ENCODE peak calls at places on chromosomes 1 and 21, in four cellular contexts. X is WERI-Rb-1, K is HL-60, Y is progenitor cell of endocrine pancreas. J is an unnamed sample.

GRCh38 chr1:246035060-246035531 is 472.0 kb downstream of the SMYD3 start:
- DNase-seq in X (no peak), K (no peak), Y (no peak), J (no peak)

GRCh38 chr1:200153277-200154055 is 126.0 kb downstream of the NR5A2 start:
- DNase-seq in X (no peak), K (no peak), Y (no peak), J (no peak)

GRCh38 chr1:26541816-26542711 is 12.5 kb downstream of the RPS6KA1 start:
- DNase-seq in X (peak), K (peak), Y (no peak), J (no peak)

GRCh38 chr1:152186556-152187285 is 27.7 kb upstream of the RPTN start:
- DNase-seq in X (no peak), K (no peak), Y (no peak), J (no peak)

GRCh38 chr21:45957986-45958610 is 23.5 kb upstream of the COL6A1 start:
- DNase-seq in K (no peak), X (no peak), Y (no peak), J (no peak)

GRCh38 chr1:228210076-228210651 is 2.3 kb downstream of the OBSCN start:
- DNase-seq in Y (no peak), K (no peak), X (peak), J (peak)

GRCh38 chr1:204044448-204044847 is 28.5 kb upstream of the SOX13 start:
- DNase-seq in K (no peak), Y (no peak), X (no peak), J (no peak)

GRCh38 chr1:226654046-226654445 is 85.0 kb downstream of the ITPKB start:
- DNase-seq in K (no peak), Y (no peak), X (no peak), J (no peak)

GRCh38 chr1:179953974-179954493 is 576 bp upstream of the CEP350 start:
- DNase-seq in X (peak), K (peak), Y (no peak), J (no peak)

DNA sequence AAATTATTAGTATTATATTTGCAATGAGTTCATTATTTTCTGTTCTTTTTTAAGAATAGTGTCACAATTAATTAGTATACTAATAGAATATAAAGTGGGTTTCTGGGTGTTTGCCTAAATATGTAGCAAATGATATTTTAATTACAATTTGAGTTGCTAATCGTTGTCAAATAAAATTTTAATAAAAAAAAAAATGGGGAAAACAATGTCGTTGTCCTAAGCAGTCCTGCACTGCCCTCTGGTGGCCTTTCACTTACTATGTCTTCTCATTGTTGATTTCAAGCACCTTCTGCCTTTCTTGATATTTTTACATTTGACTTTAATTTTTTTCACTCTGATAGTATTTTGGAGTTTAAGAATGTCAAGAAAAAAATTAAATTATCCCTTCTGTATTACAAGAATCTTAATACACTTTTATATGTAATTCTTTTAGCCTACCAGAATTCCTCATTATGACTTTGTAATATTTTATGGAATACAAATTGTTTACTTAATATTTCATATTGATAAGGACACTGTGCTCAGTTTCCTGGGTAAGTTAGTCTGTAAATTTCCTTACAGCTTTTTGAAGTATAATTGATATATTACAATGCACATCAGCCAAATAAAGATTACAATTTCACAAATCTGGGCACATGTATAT is 104.5 kb upstream of the FMN2 start:
- DNase-seq in Y (no peak), X (peak), K (peak), J (no peak)
- TF ChIP-seq CTCF in Y (peak), X (peak), K (no peak), J (peak)

DNA sequence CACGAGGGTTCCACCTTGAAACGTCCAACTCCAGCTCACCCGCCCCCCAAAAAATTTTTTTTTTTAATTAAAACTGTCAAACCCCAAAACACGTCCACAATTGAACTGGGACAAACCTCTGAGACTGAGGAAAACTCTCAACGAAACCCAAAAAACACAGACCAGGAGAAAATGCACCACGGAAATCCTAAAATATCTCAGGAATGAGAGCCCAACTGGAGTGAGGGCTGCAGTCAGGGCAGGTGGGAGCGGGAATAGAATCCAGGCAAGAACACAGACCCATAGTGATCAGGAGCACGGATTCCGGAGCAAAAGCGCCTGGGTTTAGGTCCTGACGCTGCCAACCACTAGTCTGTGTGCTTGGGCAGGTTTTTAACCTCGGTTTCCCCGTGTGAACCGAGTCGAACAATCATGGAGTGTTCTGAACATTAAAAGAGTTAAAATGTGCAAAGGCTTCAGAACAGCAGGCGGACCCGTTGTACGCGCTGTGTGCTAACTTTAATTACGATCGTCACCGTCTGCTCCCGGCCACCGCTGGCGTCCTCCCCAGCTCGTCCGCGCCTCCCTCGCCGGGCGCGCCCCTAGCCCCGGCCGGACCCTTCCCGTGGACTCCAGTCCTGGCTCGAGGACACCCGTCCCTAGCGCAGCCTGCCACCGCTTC is 624 bp downstream of the ARHGAP29 start:
- DNase-seq in K (no peak), Y (no peak), X (peak), J (no peak)
- TF ChIP-seq CTCF in K (no peak), Y (peak), X (no peak), J (peak)

GRCh38 chr1:85202092-85202863 is 1.5 kb upstream of the SYDE2 start:
- DNase-seq in K (no peak), X (no peak), Y (no peak), J (no peak)

GRCh38 chr1:85200367-85200869 is 398 bp downstream of the SYDE2 start:
- DNase-seq in K (no peak), Y (peak), X (peak), J (no peak)

GRCh38 chr1:85200870-85201339 is at the start of gene SYDE2:
- DNase-seq in Y (peak), X (peak), K (peak), J (peak)

GRCh38 chr1:85202864-85203255 is 2.0 kb upstream of the SYDE2 start:
- DNase-seq in K (no peak), Y (no peak), X (no peak), J (no peak)

DNA sequence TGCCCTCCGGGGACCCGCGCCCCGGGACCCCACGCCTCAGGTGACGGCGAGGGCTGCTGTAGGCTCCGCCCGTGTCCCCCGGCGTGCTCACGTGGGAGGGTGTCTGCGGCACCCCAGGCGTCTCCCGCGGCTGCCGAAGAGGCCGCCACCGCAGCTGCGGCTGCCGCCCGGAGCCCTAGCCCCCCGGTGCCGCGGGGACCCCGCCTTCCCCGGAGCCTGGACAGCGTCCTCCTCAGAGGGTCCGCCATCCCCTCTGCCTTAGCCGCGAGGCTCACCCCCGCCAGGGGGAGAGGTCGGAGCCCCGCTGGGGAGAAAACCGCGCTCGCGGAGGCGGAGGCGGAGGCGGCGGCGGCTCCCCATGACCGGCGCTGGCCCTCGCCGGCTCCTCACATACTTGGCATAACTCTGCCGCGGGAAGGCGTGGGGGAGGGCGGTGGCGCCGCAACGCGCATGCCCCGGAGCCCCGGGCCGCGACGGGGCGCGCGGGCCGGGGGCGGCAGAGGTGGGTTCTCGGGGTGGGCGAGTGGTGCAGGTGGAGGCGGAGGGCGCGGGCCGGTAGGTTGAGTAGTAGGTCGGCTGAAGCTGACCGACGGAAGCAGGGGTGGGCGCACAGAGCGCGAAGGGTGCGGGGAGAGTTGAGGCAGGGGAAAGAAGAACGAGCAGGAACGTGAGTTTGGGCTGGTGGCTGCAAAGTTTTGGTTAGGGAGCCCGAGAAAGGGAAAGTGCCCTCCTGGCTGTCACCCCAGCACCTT is 700 bp upstream of the SYDE2 start:
- DNase-seq in K (peak), X (peak), Y (peak), J (peak)
- TF ChIP-seq CTCF in K (no peak), X (no peak), Y (peak), J (peak)

DNA sequence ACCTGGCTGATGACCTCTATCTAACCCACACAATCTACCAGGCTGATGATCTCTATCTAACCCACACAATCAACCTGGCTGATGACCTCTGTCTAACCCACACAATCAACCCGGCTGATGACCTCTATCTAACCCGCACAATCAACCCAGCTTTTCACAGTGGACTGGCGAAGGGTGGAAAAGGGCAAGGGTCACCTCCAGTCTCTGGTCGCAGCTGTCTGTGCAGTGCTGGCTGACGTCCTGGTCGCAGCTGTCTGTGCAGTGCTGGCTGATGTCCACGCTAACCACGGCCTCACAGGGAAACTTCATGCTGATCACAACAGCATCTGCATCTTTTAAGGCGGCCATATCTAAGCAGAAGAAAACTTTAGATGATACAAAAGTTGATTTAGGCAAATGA is 12.2 kb upstream of the CCDC27 start:
- DNase-seq in Y (no peak), K (no peak), X (no peak), J (no peak)
- TF ChIP-seq CTCF in Y (no peak), K (no peak), X (no peak), J (no peak)

DNA sequence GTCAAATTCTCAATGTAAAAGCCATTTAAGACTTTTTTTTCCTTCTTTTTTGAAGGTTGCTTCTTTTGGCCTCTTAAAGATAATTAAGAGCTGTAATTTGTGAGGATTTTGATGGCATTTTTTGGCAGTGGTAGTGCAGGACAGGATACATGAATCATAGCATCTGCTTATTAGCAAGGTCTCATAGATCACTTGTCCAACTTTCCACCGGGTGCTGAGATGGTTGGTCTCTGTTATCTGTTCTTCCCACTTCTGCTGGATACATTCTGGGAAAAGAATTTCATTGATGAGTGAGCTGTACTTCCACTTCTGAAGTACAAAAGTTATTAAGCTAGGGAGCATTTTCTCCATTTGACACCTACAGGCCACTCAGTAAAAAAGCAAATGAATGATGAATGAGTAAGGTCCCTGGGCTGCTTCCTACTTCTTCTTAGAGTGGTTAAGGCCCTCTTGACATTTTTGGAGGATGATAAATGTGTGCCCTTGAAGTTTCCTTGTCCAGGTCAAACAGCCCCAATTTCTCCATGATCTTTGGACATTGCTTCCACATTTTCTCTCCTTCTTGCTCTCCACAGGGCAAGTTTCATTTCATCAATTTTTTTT is 100.6 kb downstream of the ROR1 start:
- DNase-seq in Y (no peak), X (no peak), K (no peak), J (no peak)
- TF ChIP-seq CTCF in Y (no peak), X (no peak), K (no peak), J (no peak)

GRCh38 chr1:58804853-58805252 is 21.0 kb upstream of the JUN start:
- DNase-seq in K (no peak), Y (no peak), X (no peak), J (no peak)
- TF ChIP-seq CTCF in K (no peak), Y (no peak), X (no peak), J (no peak)

DNA sequence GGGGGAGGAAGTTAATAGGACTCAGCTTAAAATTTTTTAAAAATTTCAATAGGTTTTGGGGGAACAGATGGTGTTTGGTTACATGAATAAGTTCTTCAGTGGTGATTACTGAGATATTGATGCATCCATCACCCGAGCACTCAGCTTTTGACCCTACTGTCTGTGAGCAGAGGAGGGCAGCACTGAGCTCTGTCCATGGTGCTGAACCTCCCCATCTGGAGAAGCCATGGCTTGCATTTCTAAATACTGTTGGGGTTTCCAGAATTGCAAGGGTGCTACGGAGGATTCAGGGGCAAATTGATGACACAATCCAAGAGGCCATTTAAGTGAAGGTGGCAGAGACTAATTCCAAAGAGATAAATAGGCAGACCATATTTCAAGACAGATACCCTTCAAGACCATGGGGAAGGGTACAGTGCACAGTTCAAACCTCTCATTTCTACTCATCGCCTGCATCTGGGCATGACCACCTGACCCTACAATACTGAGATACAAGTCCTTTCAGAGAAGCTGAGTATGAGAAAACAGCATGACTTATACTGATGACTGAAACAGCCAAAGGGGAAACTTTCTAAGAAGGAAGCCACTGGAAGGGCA is 17.2 kb downstream of the SYT2 start:
- DNase-seq in K (peak), Y (peak), X (peak), J (no peak)
- TF ChIP-seq CTCF in K (no peak), Y (peak), X (peak), J (peak)

J was measured in osteocyte.